ENCODE peak calls at places on chromosomes 5 and 9, in eight cellular contexts. C is mammary epithelial cell, R is IMR-90, K is fibroblast of lung, A is H9, Y is mesendoderm, S is neuronal stem cell, J is GM12878. D is an unnamed sample.

GRCh38 chr5:41747708-41748107 is 122.5 kb downstream of the OXCT1 start:
- DNase-seq in R (no peak), K (no peak), A (no peak), Y (no peak), S (no peak), C (no peak), J (no peak), D (no peak)

GRCh38 chr9:87783180-87783579 is 57.3 kb downstream of the CTSL start:
- DNase-seq in J (no peak), C (no peak), S (no peak), K (no peak), R (no peak), Y (no peak), A (no peak), D (no peak)

GRCh38 chr9:128409998-128410397 is 10.7 kb upstream of the CERCAM start:
- DNase-seq in R (no peak), Y (peak), S (no peak), J (no peak), C (peak), A (no peak), K (peak), D (peak)

GRCh38 chr5:19767987-19768386 is 220.0 kb downstream of the CDH18 start:
- DNase-seq in J (no peak), R (no peak), A (no peak), C (no peak), Y (peak), K (peak), S (no peak), D (no peak)

GRCh38 chr5:170603101-170603500 is 99.3 kb downstream of the KCNIP1 start:
- DNase-seq in A (no peak), R (no peak), C (no peak), J (no peak), K (no peak), S (no peak), Y (peak), D (no peak)

GRCh38 chr9:124359426-124359825 is 55.8 kb downstream of the PSMB7 start:
- DNase-seq in Y (no peak), S (no peak), J (no peak), R (no peak), A (no peak), K (no peak), C (no peak), D (no peak)

GRCh38 chr5:93723005-93723404 is 18.4 kb downstream of the POU5F2 start:
- DNase-seq in C (peak), Y (no peak), J (no peak), A (no peak), K (no peak), S (no peak), R (peak), D (no peak)

GRCh38 chr9:133057006-133057405 is 4.8 kb upstream of the CEL start:
- DNase-seq in S (no peak), A (no peak), J (no peak), C (no peak), R (no peak), Y (no peak), K (no peak), D (no peak)

GRCh38 chr9:95077766-95078382 is 239.6 kb downstream of the FANCC start:
- DNase-seq in C (no peak), S (no peak), J (no peak), K (no peak), A (no peak), R (no peak), Y (peak), D (no peak)

GRCh38 chr5:135951807-135952206 is 3.0 kb downstream of the LECT2 start:
- DNase-seq in Y (no peak), A (no peak), S (no peak), R (no peak), K (no peak), C (no peak), J (no peak), D (no peak)

GRCh38 chr9:35954942-35955546 is 2.9 kb downstream of the OR2S2 start:
- DNase-seq in A (peak), K (peak), Y (peak), J (no peak), C (peak), R (peak), S (peak), D (peak)

GRCh38 chr9:22813520-22813919 is 366.9 kb downstream of the DMRTA1 start:
- DNase-seq in A (no peak), R (peak), Y (peak), K (peak), J (no peak), S (peak), C (peak), D (peak)

GRCh38 chr5:143111799-143112198 is 291.7 kb downstream of the NR3C1 start:
- DNase-seq in K (no peak), Y (no peak), S (no peak), J (no peak), R (no peak), C (no peak), A (no peak), D (no peak)

GRCh38 chr9:33517373-33517772 is 6.7 kb upstream of the ANKRD18B start:
- DNase-seq in A (no peak), R (peak), Y (peak), K (peak), S (no peak), C (peak), J (no peak), D (peak)

GRCh38 chr9:18338042-18338441 is 135.9 kb upstream of the ADAMTSL1 start:
- DNase-seq in K (peak), C (no peak), A (no peak), Y (no peak), J (no peak), R (peak), S (no peak), D (no peak)

GRCh38 chr5:174204914-174205313 is 159.4 kb downstream of the NSG2 start:
- DNase-seq in Y (peak), J (no peak), A (peak), C (peak), S (peak), R (no peak), K (peak), D (peak)

GRCh38 chr9:83199240-83199639 is 136.3 kb upstream of the RASEF start:
- DNase-seq in R (peak), S (peak), J (no peak), C (peak), A (peak), Y (peak), K (peak), D (peak)

GRCh38 chr9:87309236-87309635 is 188.4 kb upstream of the DAPK1 start:
- DNase-seq in J (no peak), C (no peak), Y (no peak), R (peak), A (no peak), S (no peak), K (peak), D (no peak)

GRCh38 chr9:91923145-91923544 is 26.9 kb downstream of the ROR2 start:
- DNase-seq in Y (no peak), K (no peak), C (no peak), R (no peak), J (no peak), A (no peak), S (no peak), D (no peak)

GRCh38 chr5:129905467-129906176 is 1.4 kb downstream of the CHSY3 start:
- DNase-seq in Y (peak), C (peak), K (peak), R (peak), S (peak), A (peak), J (no peak), D (peak)

GRCh38 chr9:2158111-2158610 is 143.0 kb downstream of the SMARCA2 start:
- DNase-seq in R (peak), Y (peak), J (peak), A (peak), K (peak), C (peak), S (no peak), D (peak)

GRCh38 chr9:137270929-137271695 is 6.4 kb upstream of the TOR4A start:
- DNase-seq in J (no peak), R (no peak), C (no peak), Y (no peak), S (no peak), A (peak), K (no peak), D (no peak)

GRCh38 chr9:6873862-6874261 is 116.1 kb downstream of the KDM4C start:
- DNase-seq in C (no peak), J (no peak), A (no peak), R (peak), S (no peak), K (peak), Y (no peak), D (no peak)

GRCh38 chr5:130138406-130139060 is 234.3 kb downstream of the CHSY3 start:
- DNase-seq in Y (no peak), A (no peak), R (no peak), C (peak), K (peak), J (no peak), S (no peak), D (no peak)

GRCh38 chr9:137454506-137455360 is 4.4 kb downstream of the NSMF start:
- DNase-seq in S (peak), J (no peak), Y (peak), K (peak), A (peak), R (no peak), C (no peak), D (peak)

GRCh38 chr5:139222346-139222745 is 24.2 kb upstream of the SIL1 start:
- DNase-seq in A (no peak), C (no peak), Y (no peak), R (no peak), S (no peak), J (no peak), K (no peak), D (no peak)

GRCh38 chr9:10146517-10147331 is 466.1 kb downstream of the PTPRD start:
- DNase-seq in C (no peak), Y (no peak), J (no peak), R (no peak), A (no peak), K (no peak), S (no peak), D (no peak)

GRCh38 chr9:131530546-131530929 is 525 bp downstream of the UCK1 start:
- DNase-seq in S (peak), J (no peak), A (no peak), Y (peak), R (peak), K (peak), C (peak), D (peak)

GRCh38 chr9:105877719-105878118 is 183.4 kb downstream of the TMEM38B start:
- DNase-seq in R (no peak), K (no peak), J (peak), C (no peak), Y (no peak), S (no peak), A (no peak), D (peak)

GRCh38 chr5:7866194-7866593 is 2.6 kb downstream of the FASTKD3 start:
- DNase-seq in S (no peak), C (no peak), K (no peak), A (no peak), Y (no peak), R (no peak), J (no peak), D (no peak)

GRCh38 chr5:53405396-53405795 is 75.0 kb upstream of the FST start:
- DNase-seq in C (no peak), S (no peak), R (peak), A (no peak), K (no peak), Y (no peak), J (no peak), D (no peak)

DNA sequence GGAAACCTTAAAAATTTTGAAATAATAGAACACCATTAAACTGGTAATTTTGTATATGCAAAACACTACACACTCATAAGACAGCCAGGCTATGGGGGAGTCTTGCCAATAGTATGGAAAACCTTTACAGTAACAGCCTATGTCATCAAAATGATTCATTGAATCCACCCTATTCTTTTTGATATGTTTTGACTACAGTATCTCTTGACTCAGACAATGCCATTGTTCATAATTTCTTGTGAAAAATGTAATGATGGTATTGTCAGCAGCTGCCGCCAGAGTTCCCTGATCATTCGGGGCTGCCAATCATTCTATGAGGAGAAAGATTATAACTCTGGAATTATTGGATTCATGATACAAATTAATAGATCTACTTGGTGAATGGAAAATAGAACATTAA is 101.4 kb upstream of the POC5 start:
- DNase-seq in K (no peak), R (no peak), J (no peak), C (no peak), S (no peak), Y (no peak), A (no peak), D (no peak)
- H3K9ac ChIP-seq in K (no peak), R (no peak), J (no peak), C (no peak), S (no peak), Y (no peak), A (no peak), D (no peak)

DNA sequence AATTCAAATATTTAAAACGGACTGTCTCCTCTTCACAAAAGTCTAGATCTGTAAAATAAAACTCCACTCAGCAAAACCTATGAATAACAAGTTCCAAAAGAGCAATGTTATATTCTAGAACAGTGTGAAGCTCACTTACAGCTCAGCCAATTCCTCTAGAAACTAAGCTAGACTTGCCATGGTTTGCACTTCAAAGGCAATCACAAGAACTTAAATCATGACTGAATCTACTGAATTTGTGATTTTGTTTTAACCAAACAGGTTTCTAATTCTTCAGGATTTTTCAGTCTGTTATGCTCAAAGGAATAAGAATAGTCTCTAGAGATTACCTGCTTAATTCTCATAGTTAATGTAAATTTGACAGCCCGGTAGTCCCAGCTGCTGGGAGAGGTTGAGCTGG is 1.4 kb upstream of the PKD2L2 start:
- DNase-seq in Y (no peak), S (no peak), R (no peak), K (no peak), C (no peak), J (no peak), A (no peak), D (no peak)
- H3K9ac ChIP-seq in Y (no peak), S (no peak), R (no peak), K (no peak), C (no peak), J (peak), A (no peak), D (no peak)

GRCh38 chr9:111598730-111599091 is 736 bp downstream of the PTGR1 start:
- DNase-seq in R (peak), S (peak), Y (peak), A (no peak), K (peak), C (peak), J (no peak), D (no peak)
- H3K9ac ChIP-seq in R (peak), S (no peak), Y (peak), A (no peak), K (peak), C (peak), J (peak), D (peak)

DNA sequence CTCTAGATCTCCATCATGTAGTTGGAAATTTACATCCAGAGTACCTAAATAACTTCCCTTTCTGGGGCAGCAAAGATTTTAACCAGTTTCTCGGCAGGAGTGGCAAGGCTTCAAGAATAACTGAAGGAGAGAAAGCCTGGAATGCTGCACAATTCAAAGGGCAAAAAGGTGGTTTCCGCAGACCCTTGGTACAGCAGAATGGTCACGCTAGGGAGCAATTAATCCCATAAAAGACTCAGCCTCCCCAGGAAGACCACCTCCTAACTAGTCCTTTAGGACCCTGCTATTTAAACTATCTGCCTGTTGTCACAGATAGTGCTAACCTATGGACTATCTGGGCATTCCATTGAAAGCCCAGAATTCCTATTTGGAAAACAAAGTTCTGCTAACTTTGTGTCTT is 3.6 kb downstream of the HTR1A start:
- DNase-seq in K (no peak), J (no peak), R (no peak), A (no peak), C (no peak), Y (no peak), S (no peak), D (peak)
- H3K9ac ChIP-seq in K (no peak), J (no peak), R (no peak), A (no peak), C (no peak), Y (no peak), S (no peak), D (no peak)

GRCh38 chr5:109743770-109744212 is 54.1 kb downstream of the MAN2A1 start:
- DNase-seq in R (peak), C (peak), S (no peak), Y (peak), J (no peak), A (no peak), K (peak), D (peak)

GRCh38 chr5:109741390-109741789 is 51.7 kb downstream of the MAN2A1 start:
- DNase-seq in A (no peak), J (no peak), S (no peak), Y (peak), C (no peak), K (no peak), R (no peak), D (peak)

GRCh38 chr5:109740329-109740728 is 50.6 kb downstream of the MAN2A1 start:
- DNase-seq in R (peak), K (peak), S (no peak), Y (peak), C (peak), J (peak), A (peak), D (peak)

GRCh38 chr5:109743041-109743531 is 53.4 kb downstream of the MAN2A1 start:
- DNase-seq in J (no peak), K (no peak), A (no peak), S (no peak), Y (peak), C (no peak), R (no peak), D (no peak)

GRCh38 chr5:109739741-109740140 is 50.0 kb downstream of the MAN2A1 start:
- DNase-seq in A (peak), S (peak), J (no peak), Y (peak), R (peak), K (peak), C (peak), D (peak)
- H3K9ac ChIP-seq in A (peak), S (no peak), J (no peak), Y (peak), R (no peak), K (no peak), C (peak), D (no peak)

DNA sequence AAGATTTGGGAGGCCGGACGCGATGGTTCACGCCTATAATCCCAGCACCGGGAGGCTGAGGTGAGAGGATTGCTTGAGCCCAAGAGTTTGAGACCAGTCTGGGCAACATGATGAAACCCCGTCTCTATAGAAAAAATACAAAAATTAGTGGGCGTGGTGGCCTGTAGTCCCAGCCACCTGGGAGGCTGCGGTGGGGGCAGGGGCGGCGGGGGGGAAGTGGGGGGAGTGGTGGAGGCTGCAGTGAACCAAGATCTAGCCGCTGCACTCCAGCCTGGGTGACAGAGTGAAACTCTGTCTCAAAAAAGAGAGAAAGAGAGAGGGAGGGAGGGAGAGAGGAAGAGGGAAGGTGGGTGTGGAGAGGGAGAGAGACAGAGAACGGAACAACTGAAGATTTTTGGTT is 4.9 kb upstream of the RPL26L1 start:
- DNase-seq in S (no peak), A (no peak), Y (no peak), R (no peak), C (no peak), K (no peak), J (no peak), D (no peak)
- H3K9ac ChIP-seq in S (no peak), A (no peak), Y (no peak), R (peak), C (no peak), K (no peak), J (no peak), D (no peak)

DNA sequence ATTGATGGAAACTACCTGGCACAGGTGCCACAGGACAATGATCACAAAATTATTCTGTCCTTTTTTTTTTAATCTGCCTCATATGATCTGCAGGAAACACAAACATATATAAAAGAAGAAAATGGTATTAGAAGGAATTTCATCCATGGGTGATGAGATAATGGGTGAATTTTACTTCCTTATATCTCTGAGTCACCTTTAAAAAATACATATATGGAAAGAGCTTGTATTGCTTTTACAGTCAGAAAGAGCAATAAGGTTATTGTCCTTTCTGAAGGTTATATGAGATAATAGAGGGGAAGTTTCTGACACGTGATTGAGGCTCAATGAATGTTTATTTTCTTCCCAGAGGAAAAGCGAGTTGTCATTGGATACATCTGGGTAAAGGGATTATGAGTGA is 31.6 kb downstream of the NEURL1B start:
- DNase-seq in S (no peak), R (peak), C (no peak), K (no peak), Y (no peak), A (no peak), J (no peak), D (no peak)
- H3K9ac ChIP-seq in S (no peak), R (no peak), C (no peak), K (no peak), Y (no peak), A (no peak), J (no peak), D (no peak)